ENCODE peak calls at places on chromosomes 13 and 19, in nine cellular contexts. One of them, this sample, is unnamed. For H3K4me1, the result is how much of the 10 kb centered on the place peaks cover.

GRCh38 chr13:45367358-45367757 is 26.4 kb upstream of the TPT1 start:
- DNase-seq in hepatocyte: peak
- DNase-seq in IMR-90: peak
- DNase-seq in keratinocyte: peak
- DNase-seq in fibroblast of lung: peak
- DNase-seq in astrocyte: peak
- DNase-seq in mesenchymal stem cell: peak
- DNase-seq in neural progenitor cell: no peak
- DNase-seq in osteoblast: peak
- DNase-seq in this sample: peak

GRCh38 chr13:25468330-25469178 is 96.8 kb downstream of the ATP8A2 start:
- DNase-seq in hepatocyte: peak
- DNase-seq in IMR-90: no peak
- DNase-seq in keratinocyte: no peak
- DNase-seq in fibroblast of lung: peak
- DNase-seq in astrocyte: peak
- DNase-seq in mesenchymal stem cell: no peak
- DNase-seq in neural progenitor cell: peak
- DNase-seq in osteoblast: peak
- DNase-seq in this sample: peak

GRCh38 chr13:105787518-105788085 is 747.9 kb downstream of the EFNB2 start:
- DNase-seq in hepatocyte: no peak
- DNase-seq in IMR-90: no peak
- DNase-seq in keratinocyte: no peak
- DNase-seq in fibroblast of lung: no peak
- DNase-seq in astrocyte: no peak
- DNase-seq in mesenchymal stem cell: no peak
- DNase-seq in neural progenitor cell: no peak
- DNase-seq in osteoblast: peak
- DNase-seq in this sample: no peak

GRCh38 chr13:40502236-40502635 is 164.2 kb downstream of the FOXO1 start:
- DNase-seq in hepatocyte: no peak
- DNase-seq in IMR-90: no peak
- DNase-seq in keratinocyte: no peak
- DNase-seq in fibroblast of lung: peak
- DNase-seq in astrocyte: peak
- DNase-seq in mesenchymal stem cell: no peak
- DNase-seq in neural progenitor cell: no peak
- DNase-seq in osteoblast: no peak
- DNase-seq in this sample: peak

GRCh38 chr19:32830231-32831014 is 39.1 kb downstream of the SLC7A9 start:
- DNase-seq in hepatocyte: no peak
- DNase-seq in IMR-90: peak
- DNase-seq in keratinocyte: no peak
- DNase-seq in fibroblast of lung: peak
- DNase-seq in astrocyte: peak
- DNase-seq in mesenchymal stem cell: peak
- DNase-seq in neural progenitor cell: no peak
- DNase-seq in osteoblast: peak
- DNase-seq in this sample: no peak

GRCh38 chr13:64930636-64931035 is 2299.5 kb downstream of the PCDH9 start:
- DNase-seq in hepatocyte: no peak
- DNase-seq in IMR-90: no peak
- DNase-seq in keratinocyte: no peak
- DNase-seq in fibroblast of lung: no peak
- DNase-seq in astrocyte: no peak
- DNase-seq in mesenchymal stem cell: no peak
- DNase-seq in neural progenitor cell: no peak
- DNase-seq in osteoblast: no peak
- DNase-seq in this sample: no peak

GRCh38 chr13:113074876-113075275 is 30.7 kb upstream of the F7 start:
- DNase-seq in hepatocyte: no peak
- DNase-seq in IMR-90: no peak
- DNase-seq in keratinocyte: no peak
- DNase-seq in fibroblast of lung: no peak
- DNase-seq in astrocyte: no peak
- DNase-seq in mesenchymal stem cell: no peak
- DNase-seq in neural progenitor cell: no peak
- DNase-seq in osteoblast: no peak
- DNase-seq in this sample: no peak

GRCh38 chr13:42751693-42752092 is 29.7 kb upstream of the FAM216B start:
- DNase-seq in hepatocyte: no peak
- DNase-seq in IMR-90: no peak
- DNase-seq in keratinocyte: no peak
- DNase-seq in fibroblast of lung: no peak
- DNase-seq in astrocyte: no peak
- DNase-seq in mesenchymal stem cell: no peak
- DNase-seq in neural progenitor cell: no peak
- DNase-seq in osteoblast: no peak
- DNase-seq in this sample: no peak

GRCh38 chr19:48815870-48816501 is 5.2 kb upstream of the BCAT2 start:
- DNase-seq in hepatocyte: peak
- DNase-seq in IMR-90: peak
- DNase-seq in keratinocyte: no peak
- DNase-seq in fibroblast of lung: peak
- DNase-seq in astrocyte: peak
- DNase-seq in mesenchymal stem cell: peak
- DNase-seq in neural progenitor cell: no peak
- DNase-seq in osteoblast: no peak
- DNase-seq in this sample: peak

GRCh38 chr13:83709751-83710515 is 172.3 kb downstream of the SLITRK1 start:
- DNase-seq in hepatocyte: no peak
- DNase-seq in IMR-90: no peak
- DNase-seq in keratinocyte: peak
- DNase-seq in fibroblast of lung: no peak
- DNase-seq in astrocyte: no peak
- DNase-seq in mesenchymal stem cell: no peak
- DNase-seq in neural progenitor cell: no peak
- DNase-seq in osteoblast: no peak
- DNase-seq in this sample: peak

GRCh38 chr19:31312004-31312403 is 37.2 kb downstream of the TSHZ3 start:
- DNase-seq in hepatocyte: peak
- DNase-seq in IMR-90: peak
- DNase-seq in keratinocyte: no peak
- DNase-seq in fibroblast of lung: peak
- DNase-seq in astrocyte: peak
- DNase-seq in mesenchymal stem cell: peak
- DNase-seq in neural progenitor cell: no peak
- DNase-seq in osteoblast: peak
- DNase-seq in this sample: peak

GRCh38 chr19:42081584-42082258 is 5.8 kb downstream of the ZNF574 start:
- DNase-seq in hepatocyte: peak
- DNase-seq in IMR-90: peak
- DNase-seq in keratinocyte: no peak
- DNase-seq in fibroblast of lung: peak
- DNase-seq in astrocyte: peak
- DNase-seq in mesenchymal stem cell: peak
- DNase-seq in neural progenitor cell: no peak
- DNase-seq in osteoblast: peak
- DNase-seq in this sample: no peak

GRCh38 chr13:47114030-47114429 is 217.2 kb upstream of the HTR2A start:
- DNase-seq in hepatocyte: no peak
- DNase-seq in IMR-90: peak
- DNase-seq in keratinocyte: no peak
- DNase-seq in fibroblast of lung: peak
- DNase-seq in astrocyte: peak
- DNase-seq in mesenchymal stem cell: peak
- DNase-seq in neural progenitor cell: peak
- DNase-seq in osteoblast: peak
- DNase-seq in this sample: peak

GRCh38 chr13:41490616-41491015 is 33.3 kb downstream of the RGCC start:
- DNase-seq in hepatocyte: no peak
- DNase-seq in IMR-90: no peak
- DNase-seq in keratinocyte: no peak
- DNase-seq in fibroblast of lung: no peak
- DNase-seq in astrocyte: no peak
- DNase-seq in mesenchymal stem cell: no peak
- DNase-seq in neural progenitor cell: no peak
- DNase-seq in osteoblast: no peak
- DNase-seq in this sample: no peak

GRCh38 chr19:55486971-55487883 is 1.0 kb upstream of the SSC5D start:
- DNase-seq in hepatocyte: peak
- DNase-seq in IMR-90: peak
- DNase-seq in keratinocyte: peak
- DNase-seq in fibroblast of lung: peak
- DNase-seq in astrocyte: peak
- DNase-seq in mesenchymal stem cell: peak
- DNase-seq in neural progenitor cell: peak
- DNase-seq in osteoblast: peak
- DNase-seq in this sample: peak
- H2AFZ ChIP-seq in hepatocyte: no peak
- H2AFZ ChIP-seq in IMR-90: peak
- H2AFZ ChIP-seq in keratinocyte: no peak
- H2AFZ ChIP-seq in fibroblast of lung: no peak
- H2AFZ ChIP-seq in astrocyte: peak
- H2AFZ ChIP-seq in mesenchymal stem cell: no peak
- H2AFZ ChIP-seq in neural progenitor cell: no peak
- H2AFZ ChIP-seq in osteoblast: peak
- H2AFZ ChIP-seq in this sample: no peak

GRCh38 chr19:7928334-7928706 is 2.4 kb upstream of the CTXN1 start:
- DNase-seq in hepatocyte: no peak
- DNase-seq in IMR-90: no peak
- DNase-seq in keratinocyte: no peak
- DNase-seq in fibroblast of lung: peak
- DNase-seq in astrocyte: no peak
- DNase-seq in mesenchymal stem cell: no peak
- DNase-seq in neural progenitor cell: no peak
- DNase-seq in osteoblast: peak
- DNase-seq in this sample: no peak

GRCh38 chr19:7930765-7931164 is 4.8 kb upstream of the CTXN1 start:
- DNase-seq in hepatocyte: no peak
- DNase-seq in IMR-90: no peak
- DNase-seq in keratinocyte: no peak
- DNase-seq in fibroblast of lung: no peak
- DNase-seq in astrocyte: no peak
- DNase-seq in mesenchymal stem cell: no peak
- DNase-seq in neural progenitor cell: no peak
- DNase-seq in osteoblast: peak
- DNase-seq in this sample: no peak

GRCh38 chr19:7926727-7927604 is 1.0 kb upstream of the CTXN1 start:
- DNase-seq in hepatocyte: no peak
- DNase-seq in IMR-90: no peak
- DNase-seq in keratinocyte: no peak
- DNase-seq in fibroblast of lung: no peak
- DNase-seq in astrocyte: no peak
- DNase-seq in mesenchymal stem cell: no peak
- DNase-seq in neural progenitor cell: no peak
- DNase-seq in osteoblast: peak
- DNase-seq in this sample: no peak

GRCh38 chr19:7927605-7928333 is 1.8 kb upstream of the CTXN1 start:
- DNase-seq in hepatocyte: no peak
- DNase-seq in IMR-90: no peak
- DNase-seq in keratinocyte: no peak
- DNase-seq in fibroblast of lung: no peak
- DNase-seq in astrocyte: no peak
- DNase-seq in mesenchymal stem cell: no peak
- DNase-seq in neural progenitor cell: no peak
- DNase-seq in osteoblast: peak
- DNase-seq in this sample: no peak

GRCh38 chr19:7928741-7929701 is 3.1 kb upstream of the CTXN1 start:
- DNase-seq in hepatocyte: peak
- DNase-seq in IMR-90: peak
- DNase-seq in keratinocyte: no peak
- DNase-seq in fibroblast of lung: peak
- DNase-seq in astrocyte: peak
- DNase-seq in mesenchymal stem cell: peak
- DNase-seq in neural progenitor cell: peak
- DNase-seq in osteoblast: peak
- DNase-seq in this sample: peak
- H3K4me1 ChIP-seq in hepatocyte: under half
- H3K4me1 ChIP-seq in IMR-90: under half
- H3K4me1 ChIP-seq in keratinocyte: under half
- H3K4me1 ChIP-seq in fibroblast of lung: under half
- H3K4me1 ChIP-seq in astrocyte: under half
- H3K4me1 ChIP-seq in mesenchymal stem cell: under half
- H3K4me1 ChIP-seq in neural progenitor cell: under half
- H3K4me1 ChIP-seq in osteoblast: under half
- H3K4me1 ChIP-seq in this sample: half or more

DNA sequence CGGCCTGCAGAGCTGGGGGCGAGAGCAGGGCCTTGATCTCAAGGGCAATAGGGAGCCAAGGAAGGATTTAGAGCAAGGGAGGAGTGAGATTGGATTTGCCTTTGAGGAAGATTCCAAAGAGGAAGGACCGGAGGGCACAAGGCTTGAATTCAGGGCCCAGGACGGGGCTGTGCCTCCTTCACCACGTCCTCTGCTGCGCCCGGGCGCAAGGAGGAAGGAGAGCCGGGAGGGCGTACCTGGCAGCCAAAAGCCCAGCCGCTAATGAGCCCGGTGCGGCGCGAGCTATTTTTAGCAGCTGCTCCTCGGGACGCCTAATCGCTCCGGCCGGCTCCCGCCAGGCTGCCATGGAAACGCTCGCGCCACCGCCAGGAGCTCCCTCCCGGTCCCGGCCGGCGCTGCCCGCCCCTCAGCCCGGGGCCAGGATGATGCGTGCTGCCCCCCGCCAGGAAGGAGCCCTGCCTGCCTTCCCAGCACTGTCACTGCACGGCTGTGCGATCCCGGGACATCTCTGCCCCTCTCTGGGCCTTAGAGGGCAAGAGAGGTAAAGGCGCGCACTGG is 31.3 kb downstream of the TINCR start:
- DNase-seq in hepatocyte: peak
- DNase-seq in IMR-90: peak
- DNase-seq in keratinocyte: no peak
- DNase-seq in fibroblast of lung: peak
- DNase-seq in astrocyte: peak
- DNase-seq in mesenchymal stem cell: peak
- DNase-seq in neural progenitor cell: peak
- DNase-seq in osteoblast: peak
- DNase-seq in this sample: peak
- H3K4me3 ChIP-seq in hepatocyte: no peak
- H3K4me3 ChIP-seq in IMR-90: no peak
- H3K4me3 ChIP-seq in keratinocyte: peak
- H3K4me3 ChIP-seq in fibroblast of lung: no peak
- H3K4me3 ChIP-seq in astrocyte: peak
- H3K4me3 ChIP-seq in mesenchymal stem cell: peak
- H3K4me3 ChIP-seq in neural progenitor cell: peak
- H3K4me3 ChIP-seq in osteoblast: no peak
- H3K4me3 ChIP-seq in this sample: no peak

DNA sequence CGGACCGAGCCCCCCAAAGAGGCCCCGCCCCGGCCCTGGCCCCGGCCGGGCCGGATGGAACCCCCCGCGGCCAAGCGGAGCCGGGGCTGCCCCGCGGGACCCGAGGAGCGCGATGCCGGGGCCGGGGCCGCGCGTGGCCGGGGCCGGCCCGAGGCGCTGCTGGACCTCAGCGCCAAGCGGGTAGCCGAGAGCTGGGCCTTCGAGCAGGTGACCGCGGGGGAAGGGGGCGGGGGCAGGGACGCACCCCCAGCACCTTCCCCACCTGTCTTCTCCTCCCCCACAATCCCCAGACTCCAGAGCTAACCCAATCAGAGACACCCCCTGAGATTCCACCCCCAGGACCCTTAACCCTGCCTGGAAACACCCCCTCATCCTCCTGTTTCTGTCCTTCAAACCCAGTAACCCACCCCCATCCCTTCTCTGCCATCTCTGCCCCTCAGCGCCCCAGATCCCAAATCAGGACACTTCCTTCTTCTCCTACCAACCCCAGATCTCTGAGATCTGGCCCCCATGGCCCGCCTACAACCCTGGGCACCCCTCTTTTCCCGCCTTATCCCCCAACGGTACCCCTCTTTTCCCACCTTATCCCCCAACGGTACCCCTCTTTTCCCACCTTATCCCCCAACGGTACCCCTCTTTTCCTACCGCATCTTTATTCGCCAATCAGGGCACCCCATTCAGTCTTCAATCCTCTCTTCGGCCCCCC is 505 bp downstream of the ZSWIM4 start:
- DNase-seq in hepatocyte: peak
- DNase-seq in IMR-90: peak
- DNase-seq in keratinocyte: no peak
- DNase-seq in fibroblast of lung: peak
- DNase-seq in astrocyte: no peak
- DNase-seq in mesenchymal stem cell: no peak
- DNase-seq in neural progenitor cell: no peak
- DNase-seq in osteoblast: peak
- DNase-seq in this sample: peak
- H2AFZ ChIP-seq in hepatocyte: no peak
- H2AFZ ChIP-seq in IMR-90: peak
- H2AFZ ChIP-seq in keratinocyte: no peak
- H2AFZ ChIP-seq in fibroblast of lung: no peak
- H2AFZ ChIP-seq in astrocyte: no peak
- H2AFZ ChIP-seq in mesenchymal stem cell: no peak
- H2AFZ ChIP-seq in neural progenitor cell: no peak
- H2AFZ ChIP-seq in osteoblast: no peak
- H2AFZ ChIP-seq in this sample: peak